ENCODE peak calls at places on chromosome 5, in eight cellular contexts. U is sigmoid colon, H is lower leg skin, G is IMR-90, J is prostate gland, P is HCT116, B is A549, W is endothelial cell of umbilical vein. A is an unnamed sample.
A peak's percentile ranks its signal among the peaks of the same experiment; 100 is the strongest.

GRCh38 chr5:132176543-132176945 is 51.1 kb downstream of the P4HA2 start:
- DNase-seq in U (no peak), H (no peak), G (no peak), J (no peak), P (no peak), B (no peak), W (no peak), A (no peak)

GRCh38 chr5:135304352-135305221 is 94.4 kb downstream of the MACROH2A1 start:
- DNase-seq in U (no peak), H (no peak), G (peak; percentile 24), J (no peak), P (no peak), B (no peak), W (no peak), A (no peak)

GRCh38 chr5:133612021-133612860 is at the start of gene FSTL4:
- DNase-seq in U (no peak), H (no peak), G (no peak), J (peak; percentile 53), P (no peak), B (peak; percentile 18), W (no peak), A (peak; percentile 82)

GRCh38 chr5:175566697-175567096 is 88.3 kb downstream of the SFXN1 start:
- DNase-seq in U (no peak), H (no peak), G (no peak), J (no peak), P (no peak), B (no peak), W (no peak), A (no peak)

GRCh38 chr5:180555168-180555921 is 36.0 kb downstream of the SCGB3A1 start:
- DNase-seq in U (no peak), H (no peak), G (peak; percentile 87), J (no peak), P (no peak), B (peak; percentile 53), W (no peak), A (no peak)

GRCh38 chr5:13108281-13108680 is 836.2 kb downstream of the DNAH5 start:
- DNase-seq in U (no peak), H (no peak), G (no peak), J (no peak), P (no peak), B (no peak), W (no peak), A (no peak)

GRCh38 chr5:31741496-31741895 is 102.6 kb downstream of the PDZD2 start:
- DNase-seq in U (no peak), H (no peak), G (no peak), J (peak; percentile 28), P (no peak), B (no peak), W (no peak), A (no peak)

GRCh38 chr5:56396634-56397033 is 163.5 kb upstream of the ANKRD55 start:
- DNase-seq in U (no peak), H (no peak), G (no peak), J (no peak), P (no peak), B (no peak), W (no peak), A (no peak)

GRCh38 chr5:137461636-137462596 is 37.2 kb downstream of the SPOCK1 start:
- DNase-seq in U (no peak), H (no peak), G (no peak), J (no peak), P (no peak), B (no peak), W (no peak), A (no peak)

GRCh38 chr5:119435436-119436132 is 16.7 kb upstream of the HSD17B4 start:
- DNase-seq in U (peak; percentile 76), H (no peak), G (peak; percentile 52), J (no peak), P (no peak), B (peak; percentile 72), W (peak; percentile 62), A (peak; percentile 94)

GRCh38 chr5:161549106-161549505 is 2.6 kb upstream of the GABRB2 start:
- DNase-seq in U (no peak), H (no peak), G (no peak), J (no peak), P (no peak), B (peak; percentile 10), W (no peak), A (no peak)

GRCh38 chr5:56833325-56833724 is 18.0 kb downstream of the MAP3K1 start:
- DNase-seq in U (no peak), H (no peak), G (no peak), J (no peak), P (no peak), B (no peak), W (no peak), A (peak; percentile 55)

GRCh38 chr5:150122158-150122510 is 33.5 kb downstream of the PDGFRB start:
- DNase-seq in U (no peak), H (no peak), G (no peak), J (no peak), P (no peak), B (peak; percentile 38), W (no peak), A (peak; percentile 79)

GRCh38 chr5:176429972-176430371 is 13.6 kb upstream of the CLTB start:
- DNase-seq in U (no peak), H (no peak), G (no peak), J (no peak), P (no peak), B (peak; percentile 49), W (no peak), A (no peak)

GRCh38 chr5:42621242-42621641 is 135.4 kb upstream of the CCDC152 start:
- DNase-seq in U (no peak), H (no peak), G (no peak), J (no peak), P (no peak), B (no peak), W (no peak), A (no peak)

GRCh38 chr5:160287378-160288051 is 24.8 kb downstream of the CCNJL start:
- DNase-seq in U (no peak), H (no peak), G (no peak), J (peak; percentile 22), P (no peak), B (no peak), W (peak; percentile 80), A (peak; percentile 87)

GRCh38 chr5:168680395-168680794 is 101.2 kb upstream of the PANK3 start:
- DNase-seq in U (no peak), H (no peak), G (no peak), J (no peak), P (no peak), B (no peak), W (no peak), A (peak; percentile 54)

GRCh38 chr5:34500236-34500836 is 155.8 kb upstream of the RAI14 start:
- DNase-seq in U (no peak), H (no peak), G (no peak), J (no peak), P (no peak), B (no peak), W (no peak), A (no peak)

GRCh38 chr5:132754947-132755346 is 7.7 kb downstream of the CCNI2 start:
- DNase-seq in U (no peak), H (no peak), G (peak; percentile 51), J (no peak), P (no peak), B (peak; percentile 29), W (peak; percentile 42), A (no peak)

GRCh38 chr5:122077451-122078115 is 476 bp downstream of the LOX start:
- DNase-seq in U (peak; percentile 69), H (no peak), G (no peak), J (peak; percentile 8), P (no peak), B (peak; percentile 4), W (peak; percentile 56), A (peak; percentile 78)

GRCh38 chr5:98307811-98308210 is 465.7 kb upstream of the RGMB start:
- DNase-seq in U (no peak), H (no peak), G (peak; percentile 92), J (no peak), P (no peak), B (no peak), W (peak; percentile 73), A (no peak)

GRCh38 chr5:135398160-135398854 is 724 bp downstream of the MACROH2A1 start:
- DNase-seq in U (no peak), H (no peak), G (no peak), J (no peak), P (peak; percentile 13), B (peak; percentile 16), W (peak; percentile 33), A (peak; percentile 90)

GRCh38 chr5:150484964-150485769 is 22.8 kb upstream of the NDST1 start:
- DNase-seq in U (no peak), H (no peak), G (no peak), J (no peak), P (no peak), B (no peak), W (no peak), A (peak; percentile 90)

GRCh38 chr5:54644226-54644625 is 126.7 kb downstream of the SNX18 start:
- DNase-seq in U (no peak), H (no peak), G (peak; percentile 94), J (no peak), P (peak; percentile 48), B (peak; percentile 3), W (peak; percentile 86), A (no peak)

DNA sequence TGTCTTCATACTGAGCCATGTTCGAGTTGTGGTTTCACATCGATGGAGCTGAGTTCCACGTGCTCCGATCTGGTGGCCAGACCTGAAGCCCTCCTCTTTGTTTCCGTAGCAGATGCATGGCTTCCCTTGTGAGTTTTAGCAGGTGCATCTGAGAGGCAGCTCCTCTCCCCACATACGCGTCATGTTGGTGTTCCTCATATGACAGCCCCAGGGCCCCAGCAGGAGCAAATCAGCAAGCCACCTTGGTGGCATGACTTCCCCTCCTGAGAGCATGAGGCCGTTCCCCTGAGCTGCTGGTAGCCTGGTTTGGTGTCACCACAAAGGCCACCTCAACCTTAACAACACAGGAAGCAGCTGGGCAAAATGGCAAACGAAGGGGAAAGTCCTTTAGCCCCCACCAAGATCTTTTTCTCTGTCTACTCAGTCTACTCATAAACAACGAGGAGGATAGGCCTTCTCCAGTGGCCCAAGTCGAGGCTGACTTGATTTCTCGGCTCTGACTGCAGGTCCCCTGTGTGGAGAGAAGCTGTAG is 5.9 kb downstream of the CYFIP2 start:
- DNase-seq in U (no peak), H (no peak), G (no peak), J (no peak), P (no peak), B (no peak), W (no peak), A (peak; percentile 96)
- TF ChIP-seq POLR2A in U (no peak), H (no peak), G (no peak), J (no peak), P (no peak), B (no peak), W (no peak), A (no peak)

GRCh38 chr5:79697222-79698164 is 7.9 kb downstream of the CMYA5 start:
- DNase-seq in U (no peak), H (no peak), G (peak; percentile 65), J (no peak), P (no peak), B (no peak), W (no peak), A (no peak)
- TF ChIP-seq POLR2A in U (no peak), H (no peak), G (no peak), J (no peak), P (no peak), B (no peak), W (no peak), A (no peak)

GRCh38 chr5:69493235-69493925 is 790 bp downstream of the OCLN start:
- DNase-seq in U (no peak), H (no peak), G (no peak), J (peak; percentile 19), P (no peak), B (peak; percentile 51), W (peak; percentile 44), A (peak; percentile 79)
- TF ChIP-seq POLR2A in U (no peak), H (no peak), G (no peak), J (peak; percentile 27), P (no peak), B (peak; percentile 32), W (peak; percentile 32), A (no peak)

GRCh38 chr5:59040007-59040803 is 457.3 kb downstream of the RAB3C start:
- DNase-seq in U (no peak), H (no peak), G (no peak), J (no peak), P (no peak), B (peak; percentile 93), W (peak; percentile 31), A (no peak)
- TF ChIP-seq POLR2A in U (no peak), H (no peak), G (no peak), J (no peak), P (no peak), B (no peak), W (no peak), A (no peak)